ENCODE peak calls at places on chromosome 10, in seven cellular contexts. One of them, this sample, is unnamed.

GRCh38 chr10:60224129-60224705 is 165.5 kb downstream of the ANK3 start:
- DNase-seq in NB4: no peak
- DNase-seq in stomach: no peak
- DNase-seq in iris pigment epithelial cell: no peak
- DNase-seq in stimulated activated naive CD8-positive, alpha-beta T cell treated with anti-CD3 and anti-CD28 coated beads, Interleukin-15, amount 100 ng/mL, for 72 hours: no peak
- DNase-seq in effector CD4-positive, alpha-beta T cell: no peak
- DNase-seq in 8988T: no peak
- DNase-seq in this sample: no peak

GRCh38 chr10:31451766-31452165 is 132.8 kb downstream of the ZEB1 start:
- DNase-seq in NB4: no peak
- DNase-seq in stomach: no peak
- DNase-seq in iris pigment epithelial cell: no peak
- DNase-seq in stimulated activated naive CD8-positive, alpha-beta T cell treated with anti-CD3 and anti-CD28 coated beads, Interleukin-15, amount 100 ng/mL, for 72 hours: no peak
- DNase-seq in effector CD4-positive, alpha-beta T cell: no peak
- DNase-seq in 8988T: no peak
- DNase-seq in this sample: no peak

GRCh38 chr10:103648951-103649532 is 155.5 kb downstream of the NEURL1 start:
- DNase-seq in NB4: peak
- DNase-seq in stomach: no peak
- DNase-seq in iris pigment epithelial cell: no peak
- DNase-seq in stimulated activated naive CD8-positive, alpha-beta T cell treated with anti-CD3 and anti-CD28 coated beads, Interleukin-15, amount 100 ng/mL, for 72 hours: no peak
- DNase-seq in effector CD4-positive, alpha-beta T cell: no peak
- DNase-seq in 8988T: no peak
- DNase-seq in this sample: peak

GRCh38 chr10:29554660-29555059 is 80.1 kb downstream of the SVIL start:
- DNase-seq in NB4: peak
- DNase-seq in stomach: no peak
- DNase-seq in iris pigment epithelial cell: peak
- DNase-seq in stimulated activated naive CD8-positive, alpha-beta T cell treated with anti-CD3 and anti-CD28 coated beads, Interleukin-15, amount 100 ng/mL, for 72 hours: no peak
- DNase-seq in effector CD4-positive, alpha-beta T cell: no peak
- DNase-seq in 8988T: no peak
- DNase-seq in this sample: no peak

GRCh38 chr10:48406204-48406603 is 99.7 kb downstream of the MAPK8 start:
- DNase-seq in NB4: peak
- DNase-seq in stomach: no peak
- DNase-seq in iris pigment epithelial cell: peak
- DNase-seq in stimulated activated naive CD8-positive, alpha-beta T cell treated with anti-CD3 and anti-CD28 coated beads, Interleukin-15, amount 100 ng/mL, for 72 hours: no peak
- DNase-seq in effector CD4-positive, alpha-beta T cell: no peak
- DNase-seq in 8988T: no peak
- DNase-seq in this sample: peak

GRCh38 chr10:28089467-28089866 is 90.6 kb upstream of the ODAD2 start:
- DNase-seq in NB4: no peak
- DNase-seq in stomach: no peak
- DNase-seq in iris pigment epithelial cell: peak
- DNase-seq in stimulated activated naive CD8-positive, alpha-beta T cell treated with anti-CD3 and anti-CD28 coated beads, Interleukin-15, amount 100 ng/mL, for 72 hours: no peak
- DNase-seq in effector CD4-positive, alpha-beta T cell: no peak
- DNase-seq in 8988T: no peak
- DNase-seq in this sample: peak

GRCh38 chr10:100872034-100872791 is 40.5 kb upstream of the SLF2 start:
- DNase-seq in NB4: peak
- DNase-seq in stomach: no peak
- DNase-seq in iris pigment epithelial cell: peak
- DNase-seq in stimulated activated naive CD8-positive, alpha-beta T cell treated with anti-CD3 and anti-CD28 coated beads, Interleukin-15, amount 100 ng/mL, for 72 hours: peak
- DNase-seq in effector CD4-positive, alpha-beta T cell: peak
- DNase-seq in 8988T: peak
- DNase-seq in this sample: peak

GRCh38 chr10:71638087-71638576 is 81.4 kb downstream of the C10orf105 start:
- DNase-seq in NB4: peak
- DNase-seq in stomach: peak
- DNase-seq in iris pigment epithelial cell: no peak
- DNase-seq in stimulated activated naive CD8-positive, alpha-beta T cell treated with anti-CD3 and anti-CD28 coated beads, Interleukin-15, amount 100 ng/mL, for 72 hours: no peak
- DNase-seq in effector CD4-positive, alpha-beta T cell: no peak
- DNase-seq in 8988T: no peak
- DNase-seq in this sample: no peak

GRCh38 chr10:132868995-132869394 is 73.4 kb downstream of the CFAP46 start:
- DNase-seq in NB4: no peak
- DNase-seq in stomach: no peak
- DNase-seq in iris pigment epithelial cell: no peak
- DNase-seq in stimulated activated naive CD8-positive, alpha-beta T cell treated with anti-CD3 and anti-CD28 coated beads, Interleukin-15, amount 100 ng/mL, for 72 hours: no peak
- DNase-seq in effector CD4-positive, alpha-beta T cell: no peak
- DNase-seq in 8988T: no peak
- DNase-seq in this sample: no peak

GRCh38 chr10:73758704-73759511 is 14.7 kb downstream of the SEC24C start:
- DNase-seq in NB4: no peak
- DNase-seq in stomach: no peak
- DNase-seq in iris pigment epithelial cell: no peak
- DNase-seq in stimulated activated naive CD8-positive, alpha-beta T cell treated with anti-CD3 and anti-CD28 coated beads, Interleukin-15, amount 100 ng/mL, for 72 hours: no peak
- DNase-seq in effector CD4-positive, alpha-beta T cell: no peak
- DNase-seq in 8988T: no peak
- DNase-seq in this sample: no peak

GRCh38 chr10:110758898-110759297 is 112.8 kb upstream of the PDCD4 start:
- DNase-seq in NB4: no peak
- DNase-seq in stomach: no peak
- DNase-seq in iris pigment epithelial cell: peak
- DNase-seq in stimulated activated naive CD8-positive, alpha-beta T cell treated with anti-CD3 and anti-CD28 coated beads, Interleukin-15, amount 100 ng/mL, for 72 hours: no peak
- DNase-seq in effector CD4-positive, alpha-beta T cell: no peak
- DNase-seq in 8988T: peak
- DNase-seq in this sample: peak

GRCh38 chr10:100970076-100970913 is 991 bp downstream of the SEMA4G start:
- DNase-seq in NB4: no peak
- DNase-seq in stomach: peak
- DNase-seq in iris pigment epithelial cell: no peak
- DNase-seq in stimulated activated naive CD8-positive, alpha-beta T cell treated with anti-CD3 and anti-CD28 coated beads, Interleukin-15, amount 100 ng/mL, for 72 hours: no peak
- DNase-seq in effector CD4-positive, alpha-beta T cell: no peak
- DNase-seq in 8988T: no peak
- DNase-seq in this sample: no peak

GRCh38 chr10:84269773-84270172 is 24.9 kb downstream of the RGR start:
- DNase-seq in NB4: no peak
- DNase-seq in stomach: no peak
- DNase-seq in iris pigment epithelial cell: peak
- DNase-seq in stimulated activated naive CD8-positive, alpha-beta T cell treated with anti-CD3 and anti-CD28 coated beads, Interleukin-15, amount 100 ng/mL, for 72 hours: no peak
- DNase-seq in effector CD4-positive, alpha-beta T cell: no peak
- DNase-seq in 8988T: no peak
- DNase-seq in this sample: peak

GRCh38 chr10:57948796-57949195 is 318.9 kb downstream of the IPMK start:
- DNase-seq in NB4: no peak
- DNase-seq in stomach: no peak
- DNase-seq in iris pigment epithelial cell: peak
- DNase-seq in stimulated activated naive CD8-positive, alpha-beta T cell treated with anti-CD3 and anti-CD28 coated beads, Interleukin-15, amount 100 ng/mL, for 72 hours: no peak
- DNase-seq in effector CD4-positive, alpha-beta T cell: no peak
- DNase-seq in 8988T: no peak
- DNase-seq in this sample: no peak

GRCh38 chr10:79468841-79469585 is 23.6 kb upstream of the ZCCHC24 start:
- DNase-seq in NB4: peak
- DNase-seq in stomach: no peak
- DNase-seq in iris pigment epithelial cell: no peak
- DNase-seq in stimulated activated naive CD8-positive, alpha-beta T cell treated with anti-CD3 and anti-CD28 coated beads, Interleukin-15, amount 100 ng/mL, for 72 hours: no peak
- DNase-seq in effector CD4-positive, alpha-beta T cell: no peak
- DNase-seq in 8988T: no peak
- DNase-seq in this sample: no peak

GRCh38 chr10:74231375-74231774 is 80.4 kb downstream of the ADK start:
- DNase-seq in NB4: no peak
- DNase-seq in stomach: no peak
- DNase-seq in iris pigment epithelial cell: peak
- DNase-seq in stimulated activated naive CD8-positive, alpha-beta T cell treated with anti-CD3 and anti-CD28 coated beads, Interleukin-15, amount 100 ng/mL, for 72 hours: no peak
- DNase-seq in effector CD4-positive, alpha-beta T cell: no peak
- DNase-seq in 8988T: no peak
- DNase-seq in this sample: peak

GRCh38 chr10:108956149-108956548 is 967.2 kb downstream of the XPNPEP1 start:
- DNase-seq in NB4: no peak
- DNase-seq in stomach: no peak
- DNase-seq in iris pigment epithelial cell: no peak
- DNase-seq in stimulated activated naive CD8-positive, alpha-beta T cell treated with anti-CD3 and anti-CD28 coated beads, Interleukin-15, amount 100 ng/mL, for 72 hours: no peak
- DNase-seq in effector CD4-positive, alpha-beta T cell: no peak
- DNase-seq in 8988T: no peak
- DNase-seq in this sample: no peak

GRCh38 chr10:126904807-126905686 is at the start of gene DOCK1:
- DNase-seq in NB4: no peak
- DNase-seq in stomach: peak
- DNase-seq in iris pigment epithelial cell: peak
- DNase-seq in stimulated activated naive CD8-positive, alpha-beta T cell treated with anti-CD3 and anti-CD28 coated beads, Interleukin-15, amount 100 ng/mL, for 72 hours: no peak
- DNase-seq in effector CD4-positive, alpha-beta T cell: no peak
- DNase-seq in 8988T: peak
- DNase-seq in this sample: peak

GRCh38 chr10:122333037-122333436 is 41.5 kb upstream of the PLEKHA1 start:
- DNase-seq in NB4: no peak
- DNase-seq in stomach: no peak
- DNase-seq in iris pigment epithelial cell: no peak
- DNase-seq in stimulated activated naive CD8-positive, alpha-beta T cell treated with anti-CD3 and anti-CD28 coated beads, Interleukin-15, amount 100 ng/mL, for 72 hours: peak
- DNase-seq in effector CD4-positive, alpha-beta T cell: no peak
- DNase-seq in 8988T: no peak
- DNase-seq in this sample: no peak

GRCh38 chr10:97154162-97154561 is 31.6 kb downstream of the SLIT1 start:
- DNase-seq in NB4: no peak
- DNase-seq in stomach: no peak
- DNase-seq in iris pigment epithelial cell: no peak
- DNase-seq in stimulated activated naive CD8-positive, alpha-beta T cell treated with anti-CD3 and anti-CD28 coated beads, Interleukin-15, amount 100 ng/mL, for 72 hours: no peak
- DNase-seq in effector CD4-positive, alpha-beta T cell: no peak
- DNase-seq in 8988T: no peak
- DNase-seq in this sample: no peak

GRCh38 chr10:24435374-24435773 is 226.4 kb downstream of the KIAA1217 start:
- DNase-seq in NB4: no peak
- DNase-seq in stomach: no peak
- DNase-seq in iris pigment epithelial cell: peak
- DNase-seq in stimulated activated naive CD8-positive, alpha-beta T cell treated with anti-CD3 and anti-CD28 coated beads, Interleukin-15, amount 100 ng/mL, for 72 hours: no peak
- DNase-seq in effector CD4-positive, alpha-beta T cell: no peak
- DNase-seq in 8988T: no peak
- DNase-seq in this sample: no peak

GRCh38 chr10:6141296-6142151 is 52.7 kb downstream of the RBM17 start:
- DNase-seq in NB4: peak
- DNase-seq in stomach: no peak
- DNase-seq in iris pigment epithelial cell: peak
- DNase-seq in stimulated activated naive CD8-positive, alpha-beta T cell treated with anti-CD3 and anti-CD28 coated beads, Interleukin-15, amount 100 ng/mL, for 72 hours: peak
- DNase-seq in effector CD4-positive, alpha-beta T cell: no peak
- DNase-seq in 8988T: peak
- DNase-seq in this sample: peak